ENCODE peak calls at places on chromosomes 13 and 19, in six cellular contexts. I is Right ventricle myocardium superior; B is hepatic stellate cell; H is stimulated activated CD4-positive, alpha-beta T cell treated with anti-CD3 and anti-CD28 coated beads, Interleukin-15, amount 100 ng/mL, for 24 hours; Q is T-helper 17 cell; S is adrenal gland. K is an unnamed sample.

GRCh38 chr19:47541507-47541906 is 26.6 kb upstream of the NAPA start:
- DNase-seq in Q (no peak), B (no peak), I (no peak), S (no peak), H (no peak), K (no peak)

GRCh38 chr13:20702945-20703784 is at the start of gene IL17D:
- DNase-seq in S (no peak), H (peak), I (no peak), Q (peak), B (no peak), K (no peak)

GRCh38 chr13:25170554-25171107 is 1.5 kb downstream of the AMER2 start:
- DNase-seq in B (no peak), H (peak), S (no peak), Q (no peak), I (no peak), K (no peak)

GRCh38 chr19:32373614-32374295 is 28.3 kb downstream of the ZNF507 start:
- DNase-seq in H (no peak), Q (no peak), I (no peak), S (peak), B (peak), K (no peak)

GRCh38 chr13:23020246-23020843 is 160.4 kb upstream of the SGCG start:
- DNase-seq in H (peak), I (no peak), B (peak), Q (no peak), S (peak), K (peak)

GRCh38 chr19:45569619-45570421 is 14.8 kb downstream of the OPA3 start:
- DNase-seq in I (peak), B (peak), Q (peak), H (peak), S (peak), K (peak)

GRCh38 chr19:16654621-16655020 is 5.3 kb downstream of the SMIM7 start:
- DNase-seq in H (no peak), B (no peak), I (no peak), S (no peak), Q (no peak), K (no peak)

GRCh38 chr13:52070929-52071523 is 46.5 kb downstream of the UTP14C start:
- DNase-seq in S (no peak), H (peak), Q (no peak), I (no peak), B (peak), K (no peak)

GRCh38 chr13:26855921-26856320 is 95.3 kb upstream of the GPR12 start:
- DNase-seq in S (no peak), I (no peak), Q (no peak), B (no peak), H (no peak), K (no peak)

GRCh38 chr19:36489920-36490415 is 607 bp upstream of the ZNF566 start:
- DNase-seq in H (peak), B (peak), S (no peak), I (peak), Q (peak), K (peak)